ENCODE peak calls at places on chromosomes 13 and 19, in seven cellular contexts. K, L, X, H, M, N and I are unnamed samples.

GRCh38 chr13:25037057-25037813 is 58.7 kb upstream of the PABPC3 start:
- DNase-seq in M (peak; percentile 24), X (peak; percentile 55), K (peak; percentile 43), N (peak; percentile 52), L (peak; percentile 64), H (peak; percentile 35), I (peak; percentile 63)

GRCh38 chr19:3188627-3189596 is 3.2 kb downstream of the NCLN start:
- DNase-seq in L (no peak), N (no peak), X (no peak), H (no peak), K (no peak), M (no peak), I (no peak)

GRCh38 chr13:28171266-28171665 is 32.9 kb downstream of the PAN3 start:
- DNase-seq in M (no peak), X (no peak), K (no peak), N (no peak), L (no peak), H (no peak), I (no peak)

GRCh38 chr13:43003729-43004128 is 11.7 kb upstream of the EPSTI1 start:
- DNase-seq in L (no peak), N (no peak), K (no peak), X (no peak), M (no peak), H (no peak), I (no peak)

GRCh38 chr13:78040431-78040830 is 121.8 kb upstream of the EDNRB start:
- DNase-seq in N (no peak), M (no peak), L (no peak), K (no peak), X (no peak), H (no peak), I (no peak)

GRCh38 chr19:19064098-19064722 is 416 bp downstream of the SLC25A42 start:
- DNase-seq in N (no peak), M (no peak), X (no peak), H (no peak), K (no peak), L (no peak), I (peak; percentile 62)

GRCh38 chr13:78177306-78177705 is 258.7 kb upstream of the EDNRB start:
- DNase-seq in K (no peak), N (no peak), X (no peak), M (no peak), H (no peak), L (no peak), I (no peak)

GRCh38 chr19:43776285-43776684 is 4.5 kb downstream of the KCNN4 start:
- DNase-seq in M (no peak), X (no peak), K (no peak), N (no peak), L (no peak), H (no peak), I (no peak)

GRCh38 chr19:4713384-4713951 is 10.2 kb downstream of the DPP9 start:
- DNase-seq in H (peak; percentile 91), M (peak; percentile 94), X (no peak), N (peak; percentile 83), K (peak; percentile 93), L (peak; percentile 98), I (no peak)

GRCh38 chr13:111344471-111345191 is 24.2 kb downstream of the TEX29 start:
- DNase-seq in L (peak; percentile 29), H (peak; percentile 72), M (no peak), X (peak; percentile 85), K (no peak), N (no peak), I (peak; percentile 68)

GRCh38 chr13:96053003-96053703 is at the start of gene UGGT2:
- DNase-seq in L (peak; percentile 93), N (peak; percentile 80), H (peak; percentile 76), X (peak; percentile 80), K (peak; percentile 85), M (peak; percentile 76), I (peak; percentile 93)

GRCh38 chr19:48390188-48391099 is 907 bp downstream of the KDELR1 start:
- DNase-seq in H (no peak), M (no peak), K (peak; percentile 46), X (peak; percentile 81), L (peak; percentile 37), N (peak; percentile 82), I (peak; percentile 77)

GRCh38 chr13:72565893-72566292 is 161.5 kb downstream of the MZT1 start:
- DNase-seq in H (peak; percentile 1), M (no peak), K (no peak), X (no peak), N (no peak), L (peak; percentile 10), I (no peak)

GRCh38 chr13:106187092-106187491 is 348.4 kb downstream of the EFNB2 start:
- DNase-seq in K (no peak), L (no peak), N (no peak), H (no peak), M (no peak), X (no peak), I (no peak)

GRCh38 chr19:39754544-39754943 is 16.7 kb upstream of the CLC start:
- DNase-seq in L (no peak), N (no peak), M (no peak), H (no peak), X (no peak), K (no peak), I (no peak)

GRCh38 chr13:78298657-78299056 is 304.7 kb downstream of the POU4F1 start:
- DNase-seq in H (no peak), K (no peak), N (no peak), M (no peak), X (no peak), L (no peak), I (no peak)

GRCh38 chr13:45370922-45371406 is 30.0 kb upstream of the TPT1 start:
- DNase-seq in L (peak; percentile 36), X (peak; percentile 90), M (peak; percentile 42), K (no peak), H (peak; percentile 37), N (no peak), I (peak; percentile 85)

GRCh38 chr19:1568320-1569019 is at the start of gene MEX3D:
- DNase-seq in L (no peak), X (peak; percentile 67), H (no peak), N (peak; percentile 76), M (no peak), K (peak; percentile 34), I (peak; percentile 87)

GRCh38 chr13:44971656-44972595 is 17.3 kb downstream of the NUFIP1 start:
- DNase-seq in H (peak; percentile 31), M (no peak), N (no peak), X (no peak), L (no peak), K (no peak), I (no peak)

GRCh38 chr13:50969691-50970090 is 60.1 kb downstream of the RNASEH2B start:
- DNase-seq in H (no peak), K (no peak), N (no peak), X (peak; percentile 49), M (no peak), L (no peak), I (no peak)

GRCh38 chr13:33284916-33285315 is 639 bp downstream of the STARD13 start:
- DNase-seq in H (no peak), N (no peak), L (no peak), M (no peak), K (no peak), X (no peak), I (no peak)

DNA sequence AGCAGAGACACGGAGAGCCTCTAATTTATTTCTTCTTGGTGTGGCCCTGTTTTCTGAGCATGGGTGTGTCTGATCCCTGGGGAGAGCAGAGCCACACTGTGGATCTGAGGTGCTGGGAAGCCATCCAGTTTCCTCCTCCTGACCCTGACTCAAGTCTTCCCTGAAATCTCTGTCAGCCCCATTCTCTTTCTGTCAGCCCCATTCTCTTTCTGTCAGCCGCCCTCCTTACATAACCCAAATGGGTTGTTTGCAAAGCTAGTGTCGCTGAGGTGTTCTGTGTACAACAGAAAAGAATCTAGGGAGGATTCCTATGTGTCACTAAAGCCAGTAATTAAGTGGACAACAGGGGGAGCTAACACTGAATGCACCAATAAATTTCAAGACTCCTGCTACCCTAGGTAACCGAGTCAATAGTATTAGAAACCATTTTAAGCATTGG is 50.2 kb downstream of the LRCH1 start:
- DNase-seq in M (no peak), L (peak; percentile 3), H (no peak), K (no peak), X (no peak), N (no peak), I (no peak)
- TF ChIP-seq CTCF in M (peak; percentile 25), L (peak; percentile 66), H (peak; percentile 30), K (no peak), X (no peak), N (peak; percentile 22), I (peak; percentile 12)

DNA sequence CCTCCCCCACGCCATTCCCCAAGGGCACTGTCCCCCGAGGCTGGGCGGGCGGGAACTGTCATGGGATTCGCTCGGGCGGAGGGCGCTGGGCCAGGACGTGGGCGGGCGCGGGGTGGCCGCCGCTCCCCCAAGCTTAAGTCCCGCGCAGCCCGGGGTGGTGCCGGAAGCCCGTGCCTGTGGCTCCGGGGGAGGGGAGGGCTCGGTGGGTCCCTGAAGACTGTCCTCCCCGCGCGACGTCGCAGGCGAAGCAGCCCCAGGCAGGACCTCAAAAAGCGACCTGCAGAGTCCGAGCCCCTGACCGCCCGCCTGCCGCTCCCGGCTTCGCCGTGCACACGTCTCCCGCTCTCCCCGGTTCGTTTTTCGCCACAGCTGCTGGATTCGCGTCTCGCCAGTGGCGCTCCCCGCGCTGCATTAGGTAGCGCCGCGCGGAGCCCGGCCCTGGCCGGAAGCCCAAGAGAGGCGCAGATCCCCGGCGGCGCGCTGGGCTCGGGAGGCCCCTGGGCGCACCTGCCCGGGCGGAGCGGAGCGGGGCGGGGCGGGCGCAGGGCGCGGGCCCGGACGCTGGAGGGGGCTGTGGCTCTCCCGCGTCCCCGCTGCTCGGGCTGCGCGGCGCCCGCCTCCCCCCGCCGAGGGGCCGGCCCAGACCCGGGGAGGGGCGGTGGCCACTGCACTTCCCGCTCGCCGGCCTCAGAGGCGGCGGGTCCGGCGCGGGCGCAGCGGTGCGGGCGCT is at the start of gene FARP1:
- DNase-seq in N (peak; percentile 77), M (no peak), X (peak; percentile 79), H (no peak), L (peak; percentile 41), K (peak; percentile 45), I (peak; percentile 82)
- TF ChIP-seq CTCF in N (no peak), M (peak; percentile 21), X (no peak), H (no peak), L (peak; percentile 37), K (no peak), I (no peak)

GRCh38 chr13:73933795-73934194 is 200.4 kb downstream of the KLF12 start:
- DNase-seq in M (no peak), N (no peak), K (no peak), L (no peak), H (no peak), X (no peak), I (no peak)
- TF ChIP-seq CTCF in M (no peak), N (no peak), K (no peak), L (no peak), H (no peak), X (no peak), I (no peak)

DNA sequence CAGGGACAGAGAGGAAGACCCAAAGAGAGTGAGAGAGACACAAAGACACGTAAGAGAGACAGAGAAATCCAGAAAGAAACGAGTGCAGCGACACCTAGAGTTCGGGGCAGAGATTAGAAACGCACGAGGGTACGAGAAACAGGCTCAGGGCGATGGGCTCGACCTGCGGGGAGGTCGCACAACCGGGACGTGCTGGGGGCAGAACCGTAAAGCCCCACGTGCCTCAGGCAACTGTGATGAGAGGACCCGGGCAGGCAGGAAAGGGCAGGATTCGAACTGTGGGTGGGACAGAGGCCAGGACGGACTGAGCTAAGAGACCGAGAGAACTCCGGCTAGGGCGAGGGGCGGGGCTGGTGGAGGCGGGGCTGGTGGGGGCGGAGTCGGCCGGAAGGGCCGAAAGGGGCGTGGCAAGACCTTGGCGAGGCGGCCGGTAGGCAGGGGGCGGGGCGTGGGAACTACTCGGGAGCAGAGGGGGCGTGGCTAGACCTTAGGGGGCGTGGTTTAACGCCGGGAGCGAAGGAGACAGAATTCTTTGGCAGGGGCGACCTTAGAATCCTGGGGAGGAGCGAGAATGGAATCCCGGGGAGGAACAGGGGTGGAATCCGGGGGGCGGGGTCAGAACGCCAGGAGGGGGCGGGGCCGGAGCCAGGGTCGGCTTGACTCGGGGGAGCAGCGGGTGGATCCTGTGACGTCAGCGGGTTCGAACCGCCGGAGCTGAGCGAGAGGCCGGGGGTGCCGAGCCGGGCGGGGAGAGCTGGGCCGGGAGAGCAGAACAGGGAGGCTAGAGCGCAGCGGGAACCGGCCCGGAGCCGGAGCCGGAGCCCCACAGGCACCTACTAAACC is at the start of gene NECTIN2:
- DNase-seq in L (peak; percentile 97), X (peak; percentile 100), M (peak; percentile 92), K (peak; percentile 99), N (peak; percentile 100), H (peak; percentile 96), I (peak; percentile 100)
- TF ChIP-seq CTCF in L (peak; percentile 77), X (peak; percentile 57), M (peak; percentile 76), K (no peak), N (peak; percentile 83), H (peak; percentile 78), I (peak; percentile 27)